ENCODE peak calls at places on chromosomes 12 and 14, in five cellular contexts. I, L, M, D and J are unnamed samples.

GRCh38 chr14:101187816-101188570 is 284.5 kb upstream of the RTL1 start:
- DNase-seq in L (no peak), D (no peak), M (no peak), I (no peak), J (no peak)

GRCh38 chr12:123075092-123075491 is 75.8 kb downstream of the PITPNM2 start:
- DNase-seq in L (no peak), D (no peak), I (no peak), M (peak; percentile 39), J (no peak)

GRCh38 chr12:91582799-91583198 is 400.2 kb upstream of the DCN start:
- DNase-seq in D (no peak), L (peak; percentile 9), M (no peak), I (no peak), J (no peak)

GRCh38 chr12:188910-189621 is 24.9 kb downstream of the SLC6A12 start:
- DNase-seq in M (peak; percentile 55), L (peak; percentile 59), I (no peak), D (peak; percentile 47), J (peak; percentile 74)

GRCh38 chr14:105147701-105148603 is 20.6 kb downstream of the JAG2 start:
- DNase-seq in I (no peak), M (no peak), D (peak; percentile 10), L (no peak), J (no peak)

GRCh38 chr12:110498984-110499706 is 2.8 kb downstream of the VPS29 start:
- DNase-seq in D (no peak), M (no peak), L (peak; percentile 36), I (no peak), J (no peak)

GRCh38 chr12:2675776-2676175 is 119.0 kb upstream of the FKBP4 start:
- DNase-seq in D (no peak), L (no peak), I (no peak), M (no peak), J (no peak)

GRCh38 chr12:46524778-46525177 is 152.2 kb upstream of the SLC38A2 start:
- DNase-seq in I (no peak), D (no peak), M (no peak), L (no peak), J (peak; percentile 78)

GRCh38 chr12:107610030-107610859 is 75.4 kb upstream of the PWP1 start:
- DNase-seq in I (no peak), L (peak; percentile 58), D (peak; percentile 76), M (peak; percentile 19), J (peak; percentile 58)

GRCh38 chr12:120529641-120530314 is 820 bp upstream of the COQ5 start:
- DNase-seq in M (peak; percentile 80), D (peak; percentile 41), I (no peak), L (peak; percentile 71), J (peak; percentile 55)

GRCh38 chr12:81209001-81209400 is 131.1 kb downstream of the ACSS3 start:
- DNase-seq in L (no peak), M (no peak), D (no peak), I (no peak), J (no peak)

GRCh38 chr12:13114251-13115052 is 11.0 kb upstream of the GSG1 start:
- DNase-seq in D (no peak), I (no peak), M (no peak), L (no peak), J (peak; percentile 55)

GRCh38 chr14:49634547-49635334 is at the start of gene DNAAF2:
- DNase-seq in L (peak; percentile 74), M (peak; percentile 76), I (peak; percentile 58), D (peak; percentile 66), J (peak; percentile 85)

GRCh38 chr12:53676715-53677611 is 1.1 kb upstream of the ATP5MC2 start:
- DNase-seq in L (no peak), D (peak; percentile 85), M (peak; percentile 66), I (no peak), J (peak; percentile 77)

GRCh38 chr12:53624453-53624852 is 1.7 kb downstream of the ATF7 start:
- DNase-seq in M (no peak), I (no peak), L (no peak), D (no peak), J (no peak)

GRCh38 chr12:131815132-131815531 is 13.1 kb upstream of the MMP17 start:
- DNase-seq in L (no peak), M (no peak), I (no peak), D (no peak), J (no peak)

GRCh38 chr14:24395609-24396580 is 2.9 kb upstream of the NYNRIN start:
- DNase-seq in I (no peak), L (no peak), M (no peak), D (no peak), J (no peak)

GRCh38 chr12:92007787-92008186 is 137.9 kb downstream of the BTG1 start:
- DNase-seq in L (no peak), I (no peak), M (no peak), D (peak; percentile 9), J (no peak)

GRCh38 chr14:93163570-93163969 is 21.1 kb downstream of the MOAP1 start:
- DNase-seq in L (no peak), D (no peak), I (no peak), M (no peak), J (no peak)

GRCh38 chr12:19799216-19799615 is 359.9 kb downstream of the AEBP2 start:
- DNase-seq in L (peak; percentile 73), I (no peak), D (no peak), M (no peak), J (no peak)

GRCh38 chr12:79561401-79562132 is 129.2 kb downstream of the PAWR start:
- DNase-seq in I (no peak), M (no peak), D (no peak), L (no peak), J (no peak)

GRCh38 chr12:88336071-88336768 is 194.1 kb downstream of the TMTC3 start:
- DNase-seq in L (no peak), I (no peak), D (no peak), M (no peak), J (peak; percentile 4)

GRCh38 chr14:87233806-87234384 is 759.1 kb downstream of the GALC start:
- DNase-seq in D (no peak), M (no peak), L (no peak), I (no peak), J (no peak)

GRCh38 chr14:26204954-26205479 is 392.8 kb downstream of the NOVA1 start:
- DNase-seq in M (no peak), I (no peak), L (no peak), D (peak; percentile 5), J (peak; percentile 80)

GRCh38 chr12:48810817-48811453 is 7.4 kb upstream of the CACNB3 start:
- DNase-seq in D (no peak), M (no peak), L (peak; percentile 62), I (no peak), J (no peak)

GRCh38 chr12:99911967-99912366 is 72.8 kb downstream of the ANKS1B start:
- DNase-seq in D (no peak), I (no peak), L (no peak), M (no peak), J (no peak)

GRCh38 chr12:43655586-43655985 is 103.0 kb downstream of the PUS7L start:
- DNase-seq in M (no peak), I (no peak), D (no peak), L (peak; percentile 32), J (no peak)

GRCh38 chr12:7107181-7108041 is 1.6 kb downstream of the C1RL start:
- DNase-seq in I (no peak), L (peak; percentile 11), D (no peak), M (no peak), J (no peak)

GRCh38 chr14:76957224-76957881 is 71.2 kb downstream of the IRF2BPL start:
- DNase-seq in M (peak; percentile 55), I (peak; percentile 21), L (no peak), D (no peak), J (peak; percentile 53)

GRCh38 chr12:113798552-113798951 is 167.6 kb downstream of the RBM19 start:
- DNase-seq in D (no peak), I (no peak), M (no peak), L (no peak), J (no peak)

GRCh38 chr12:47832263-47832933 is 12.7 kb upstream of the HDAC7 start:
- DNase-seq in D (no peak), L (no peak), I (no peak), M (no peak), J (no peak)

GRCh38 chr14:65134651-65135579 is 32.6 kb upstream of the MAX start:
- DNase-seq in D (no peak), I (no peak), L (no peak), M (peak; percentile 36), J (no peak)

GRCh38 chr12:39723831-39724230 is 104.2 kb upstream of the ABCD2 start:
- DNase-seq in M (no peak), L (peak; percentile 68), D (no peak), I (no peak), J (no peak)

GRCh38 chr14:99728231-99728920 is 44.3 kb downstream of the CYP46A1 start:
- DNase-seq in D (peak; percentile 7), M (no peak), L (no peak), I (no peak), J (no peak)

GRCh38 chr12:44015333-44015941 is 179.6 kb downstream of the TMEM117 start:
- DNase-seq in L (peak; percentile 79), I (no peak), D (no peak), M (peak; percentile 87), J (no peak)

GRCh38 chr14:99284254-99285004 is 12.4 kb upstream of the BCL11B start:
- DNase-seq in I (no peak), M (no peak), D (no peak), L (no peak), J (no peak)

GRCh38 chr12:127482950-127483349 is 784.0 kb upstream of the TMEM132C start:
- DNase-seq in D (no peak), I (no peak), L (no peak), M (no peak), J (no peak)